ENCODE peak calls at places on chromosomes 2 and 18, in eight cellular contexts. R is GM23338, A is MM.1S, Z is OCI-LY7, U is PC-3, L is HCT116, G is SK-N-SH, X is hepatocyte. I is an unnamed sample.

GRCh38 chr2:175001546-175001945 is 3.6 kb downstream of the CHN1 start:
- DNase-seq in Z (no peak), G (no peak), L (no peak), U (no peak), R (no peak), X (no peak), A (no peak), I (no peak)

GRCh38 chr2:216644846-216645635 is 11.8 kb downstream of the IGFBP2 start:
- DNase-seq in G (no peak), L (no peak), U (no peak), Z (peak; percentile 6), A (no peak), X (no peak), R (peak; percentile 28), I (no peak)

GRCh38 chr2:232420463-232421188 is 14.0 kb downstream of the ALPG start:
- DNase-seq in X (peak; percentile 79), Z (no peak), A (no peak), L (no peak), G (peak; percentile 66), R (peak; percentile 77), U (peak; percentile 54), I (peak; percentile 85)

GRCh38 chr2:39488450-39488849 is 51.4 kb upstream of the MAP4K3 start:
- DNase-seq in L (no peak), A (no peak), G (no peak), U (peak; percentile 78), R (no peak), Z (no peak), X (no peak), I (no peak)

GRCh38 chr18:47530695-47531094 is 279.2 kb upstream of the SKOR2 start:
- DNase-seq in G (no peak), A (no peak), X (no peak), Z (no peak), U (no peak), R (no peak), L (no peak), I (no peak)

GRCh38 chr2:109558076-109558882 is 55.5 kb downstream of the SEPTIN10 start:
- DNase-seq in A (no peak), Z (no peak), G (no peak), U (peak; percentile 97), R (peak; percentile 33), X (peak; percentile 13), L (peak; percentile 68), I (no peak)

GRCh38 chr2:187372213-187372612 is 75.8 kb downstream of the CALCRL start:
- DNase-seq in R (no peak), L (no peak), X (no peak), G (no peak), U (no peak), Z (no peak), A (no peak), I (no peak)

GRCh38 chr2:43130548-43130875 is 95.9 kb downstream of the ZFP36L2 start:
- DNase-seq in G (peak; percentile 39), X (no peak), A (no peak), Z (no peak), L (no peak), U (no peak), R (no peak), I (no peak)

GRCh38 chr2:214103199-214104001 is 307.5 kb upstream of the VWC2L start:
- DNase-seq in A (peak; percentile 72), L (no peak), R (no peak), Z (no peak), X (peak; percentile 26), U (peak; percentile 39), G (no peak), I (no peak)

GRCh38 chr18:57581301-57581934 is 5.1 kb downstream of the FECH start:
- DNase-seq in R (no peak), Z (peak; percentile 1), L (no peak), G (no peak), A (peak; percentile 80), U (no peak), X (no peak), I (no peak)

GRCh38 chr18:9109523-9109922 is 7.0 kb downstream of the NDUFV2 start:
- DNase-seq in G (no peak), L (no peak), R (no peak), A (no peak), X (no peak), Z (no peak), U (no peak), I (no peak)

GRCh38 chr2:55894720-55895119 is 28.9 kb downstream of the EFEMP1 start:
- DNase-seq in L (no peak), G (no peak), X (no peak), R (no peak), U (no peak), A (no peak), Z (no peak), I (no peak)

GRCh38 chr18:14189858-14190257 is 57.6 kb upstream of the ZNF519 start:
- DNase-seq in R (no peak), U (peak; percentile 94), Z (no peak), G (no peak), A (no peak), L (peak; percentile 70), X (no peak), I (no peak)

GRCh38 chr2:103798291-103798690 is 1036.5 kb downstream of the TMEM182 start:
- DNase-seq in G (no peak), U (no peak), L (no peak), A (no peak), R (no peak), X (no peak), Z (no peak), I (no peak)

GRCh38 chr2:110149330-110150220 is 34.0 kb upstream of the MALL start:
- DNase-seq in G (no peak), X (no peak), A (no peak), Z (no peak), L (peak; percentile 85), R (no peak), U (peak; percentile 91), I (no peak)

GRCh38 chr2:236177967-236178909 is 10.1 kb upstream of the GBX2 start:
- DNase-seq in G (peak; percentile 93), X (peak; percentile 84), A (peak; percentile 8), L (peak; percentile 56), U (peak; percentile 80), R (peak; percentile 85), Z (no peak), I (peak; percentile 90)

GRCh38 chr2:236178921-236179652 is 10.9 kb upstream of the GBX2 start:
- DNase-seq in X (no peak), U (peak; percentile 23), G (peak; percentile 51), R (peak; percentile 63), L (no peak), Z (no peak), A (no peak), I (peak; percentile 61)

GRCh38 chr2:236180831-236181453 is 12.8 kb upstream of the GBX2 start:
- DNase-seq in U (peak; percentile 79), Z (peak; percentile 45), A (peak; percentile 32), L (peak; percentile 42), X (peak; percentile 80), G (peak; percentile 84), R (peak; percentile 92), I (peak; percentile 83)

GRCh38 chr2:236180501-236180816 is 12.3 kb upstream of the GBX2 start:
- DNase-seq in X (no peak), R (no peak), L (no peak), Z (no peak), A (no peak), U (no peak), G (no peak), I (no peak)

GRCh38 chr2:236179653-236180500 is 11.7 kb upstream of the GBX2 start:
- DNase-seq in R (peak; percentile 48), G (peak; percentile 30), A (no peak), L (no peak), X (no peak), Z (no peak), U (peak; percentile 56), I (peak; percentile 52)
- H2AFZ ChIP-seq in R (no peak overlapping the region), G (peak overlapping the region; percentile 63), A (no peak overlapping the region), L (no peak overlapping the region), X (peak overlapping the region; percentile 67), Z (no peak overlapping the region), U (peak overlapping the region; percentile 52), I (no peak overlapping the region)

DNA sequence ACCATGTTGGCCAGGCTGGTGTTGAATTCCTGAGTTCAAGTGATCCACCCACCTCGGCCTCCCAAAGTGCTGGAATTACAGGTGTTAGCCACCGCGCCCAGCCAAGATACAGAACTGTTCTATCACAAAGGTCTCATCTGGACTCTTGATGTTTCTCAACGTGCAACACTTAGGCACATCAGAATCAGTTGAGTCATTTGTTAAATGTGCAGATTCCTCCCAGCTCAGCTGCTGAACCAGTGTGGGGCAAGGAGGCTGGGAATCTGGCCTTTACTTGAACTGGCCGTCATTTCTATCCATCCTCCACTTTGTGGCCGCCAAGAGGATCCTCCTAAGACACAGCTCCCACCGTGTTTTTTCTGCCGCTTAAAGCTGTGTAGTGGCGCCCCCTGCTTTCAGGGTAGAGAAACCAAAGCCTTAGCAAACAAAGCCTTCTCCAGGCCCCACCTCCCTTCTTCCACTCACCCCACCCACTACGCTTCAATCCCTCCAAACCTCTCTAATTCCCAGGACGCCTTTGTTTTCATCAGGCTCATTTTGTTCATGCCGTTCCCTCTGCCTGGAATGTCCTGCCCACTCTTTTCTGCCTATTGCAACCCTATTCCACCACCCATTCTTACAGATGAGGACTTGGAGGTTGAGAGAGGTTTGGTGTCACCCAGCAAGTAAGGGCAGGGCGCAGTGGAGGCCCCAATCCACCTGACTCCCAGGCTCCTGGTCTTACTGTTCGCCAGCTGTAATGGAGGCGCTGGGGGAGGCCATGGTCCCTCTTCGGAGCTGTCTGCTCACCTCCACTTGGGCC is 776 bp upstream of the SPEG start:
- DNase-seq in U (peak; percentile 49), R (peak; percentile 97), G (peak; percentile 39), L (peak; percentile 69), X (no peak), Z (peak; percentile 42), A (no peak), I (peak; percentile 83)
- TF ChIP-seq CTCF in U (peak; percentile 60), R (peak; percentile 89), G (peak; percentile 55), L (peak; percentile 69), X (peak; percentile 42), Z (peak; percentile 75), A (peak; percentile 41), I (peak; percentile 61)

DNA sequence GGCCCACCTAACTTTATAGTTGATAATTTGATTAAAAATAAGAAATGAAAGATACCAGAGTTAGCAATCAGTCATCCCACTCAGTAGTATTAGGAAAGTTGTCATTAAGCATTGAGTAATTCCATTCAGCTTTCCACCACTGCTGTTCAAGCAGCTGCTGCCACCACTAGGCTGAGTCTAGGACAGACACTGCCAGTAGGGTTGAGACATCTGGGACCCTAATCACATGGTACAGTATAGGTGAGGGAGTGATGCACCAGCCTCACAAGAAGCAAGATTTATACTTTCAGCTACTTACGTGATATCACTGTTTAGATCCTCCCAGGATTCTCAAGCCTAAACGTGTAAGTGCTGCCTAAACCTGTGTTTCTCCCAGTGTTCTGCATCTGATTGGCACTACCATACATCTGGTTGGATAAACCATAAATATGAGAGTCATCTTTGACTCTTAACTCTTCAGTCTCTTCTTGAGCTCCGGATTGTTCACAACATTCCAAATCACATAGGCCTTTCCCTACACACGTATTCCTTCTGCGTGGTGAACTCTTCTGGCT is 3.2 kb downstream of the UBXN4 start:
- DNase-seq in R (peak; percentile 52), X (peak; percentile 39), A (peak; percentile 21), L (no peak), Z (peak; percentile 65), U (peak; percentile 62), G (peak; percentile 51), I (peak; percentile 34)
- TF ChIP-seq EZH2phosphoT487 in R (no peak), X (no peak), A (no peak), L (no peak), Z (no peak), U (no peak), G (no peak), I (no peak)

DNA sequence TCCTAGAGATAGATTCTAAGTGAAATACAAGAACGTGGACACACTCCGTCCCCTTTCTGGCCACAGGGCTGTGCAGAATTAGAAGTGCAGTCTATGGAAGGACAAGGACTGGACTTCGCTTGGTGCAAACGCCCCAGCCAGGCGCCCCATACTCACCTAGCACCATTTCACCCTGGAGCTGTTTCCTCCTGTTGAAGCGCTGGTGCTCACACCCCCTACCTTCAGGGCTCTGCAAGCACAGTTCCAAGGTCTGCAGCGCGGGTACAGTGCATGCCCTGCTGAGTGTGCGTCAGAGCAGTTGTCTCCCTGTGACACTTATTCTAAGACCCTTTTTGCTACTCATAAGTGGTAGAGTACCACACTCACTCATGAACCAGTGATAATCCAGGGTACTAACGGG is 3.0 kb downstream of the HPCAL1 start:
- DNase-seq in R (peak; percentile 63), Z (peak; percentile 56), U (peak; percentile 52), A (no peak), G (no peak), X (peak; percentile 46), L (no peak), I (peak; percentile 50)
- H2AFZ ChIP-seq in R (no peak overlapping the region), Z (no peak overlapping the region), U (no peak overlapping the region), A (no peak overlapping the region), G (no peak overlapping the region), X (no peak overlapping the region), L (no peak overlapping the region), I (no peak overlapping the region)